ENCODE peak calls at places on chromosomes 13 and 19, in eight cellular contexts. Y is HT1080, W is body of pancreas, X is T1000, R is natural killer cell, L is Calu3, G is cardiac muscle cell, U is neural crest cell. F is an unnamed sample.

GRCh38 chr19:892243-892996 is 567 bp downstream of the MED16 start:
- DNase-seq in U (no peak), R (peak; percentile 26), W (no peak), L (peak; percentile 28), X (no peak), Y (no peak), G (no peak), F (no peak)

GRCh38 chr13:30053904-30054303 is 203.5 kb upstream of the UBL3 start:
- DNase-seq in G (no peak), L (no peak), Y (no peak), X (no peak), R (no peak), W (no peak), U (peak; percentile 19), F (no peak)

GRCh38 chr19:55486971-55487883 is 1.0 kb upstream of the SSC5D start:
- DNase-seq in X (peak; percentile 59), Y (peak; percentile 69), R (no peak), W (no peak), L (no peak), G (peak; percentile 96), U (peak; percentile 39), F (peak; percentile 23)

GRCh38 chr13:70388935-70389334 is 280.7 kb upstream of the KLHL1 start:
- DNase-seq in W (no peak), U (no peak), G (no peak), L (no peak), X (no peak), R (no peak), Y (no peak), F (no peak)

GRCh38 chr19:56383826-56384605 is 9.3 kb downstream of the ZNF582 start:
- DNase-seq in U (no peak), W (no peak), L (no peak), Y (peak; percentile 84), R (no peak), X (no peak), G (no peak), F (no peak)

GRCh38 chr19:19261350-19262189 is 11.5 kb downstream of the TM6SF2 start:
- DNase-seq in X (no peak), L (no peak), Y (no peak), W (no peak), U (no peak), R (no peak), G (no peak), F (no peak)

GRCh38 chr19:49554701-49555181 is 25.6 kb downstream of the NOSIP start:
- DNase-seq in L (no peak), W (peak; percentile 58), R (no peak), G (peak; percentile 19), U (no peak), Y (no peak), X (no peak), F (no peak)

GRCh38 chr13:38688674-38689073 is 1.8 kb downstream of the FREM2 start:
- DNase-seq in G (no peak), U (no peak), X (no peak), R (no peak), L (no peak), Y (no peak), W (peak; percentile 19), F (no peak)

GRCh38 chr19:15297416-15298224 is 34.7 kb downstream of the BRD4 start:
- DNase-seq in U (no peak), G (peak; percentile 57), R (no peak), X (no peak), Y (no peak), W (peak; percentile 25), L (peak; percentile 12), F (peak; percentile 99)

GRCh38 chr13:75691183-75691582 is 55.1 kb downstream of the LMO7 start:
- DNase-seq in X (no peak), U (no peak), R (no peak), Y (no peak), L (no peak), G (no peak), W (no peak), F (peak; percentile 16)

GRCh38 chr13:32265726-32266125 is 49.4 kb downstream of the ZAR1L start:
- DNase-seq in Y (no peak), R (no peak), U (no peak), X (no peak), L (no peak), G (peak; percentile 66), W (no peak), F (peak; percentile 35)

GRCh38 chr19:623974-624373 is 9.4 kb downstream of the POLRMT start:
- DNase-seq in R (no peak), G (peak; percentile 76), X (peak; percentile 87), L (no peak), Y (no peak), W (no peak), U (no peak), F (no peak)

GRCh38 chr19:13995017-13995728 is 10.9 kb downstream of the RFX1 start:
- DNase-seq in L (no peak), X (no peak), W (peak; percentile 90), U (no peak), G (peak; percentile 27), Y (no peak), R (no peak), F (no peak)

GRCh38 chr13:46327256-46327655 is 59.8 kb downstream of the RUBCNL start:
- DNase-seq in U (no peak), R (no peak), Y (no peak), W (no peak), G (no peak), X (no peak), L (no peak), F (no peak)

GRCh38 chr13:36848228-36848982 is 29.4 kb downstream of the RFXAP start:
- DNase-seq in R (no peak), W (no peak), Y (peak; percentile 28), U (no peak), X (no peak), G (peak; percentile 16), L (peak; percentile 3), F (no peak)

GRCh38 chr19:17719730-17720486 is 628 bp downstream of the MAP1S start:
- DNase-seq in W (peak; percentile 79), G (no peak), Y (no peak), X (no peak), R (no peak), L (peak; percentile 44), U (no peak), F (no peak)